ENCODE peak calls at places on chromosomes 5 and 9, in four cellular contexts. One of them, this sample, is unnamed.

GRCh38 chr9:129630967-129631672 is 5.2 kb downstream of the NTMT1 start:
- ATAC-seq in Panc1: peak
- ATAC-seq in CD8-positive, alpha-beta T cell: no peak
- ATAC-seq in stimulated activated memory B cell treated with anti-CD40 and anti-IgM and Interleukin-4, amounts not matched to agents 10 μg/mL and 1 μg/mL and 100 μg/mL, for 72 hours: no peak
- ATAC-seq in this sample: peak

GRCh38 chr9:110257097-110257955 is 1.0 kb upstream of the TXN start:
- ATAC-seq in Panc1: no peak
- ATAC-seq in CD8-positive, alpha-beta T cell: no peak
- ATAC-seq in stimulated activated memory B cell treated with anti-CD40 and anti-IgM and Interleukin-4, amounts not matched to agents 10 μg/mL and 1 μg/mL and 100 μg/mL, for 72 hours: no peak
- ATAC-seq in this sample: no peak

GRCh38 chr5:111512026-111512405 is 319 bp downstream of the STARD4 start:
- ATAC-seq in Panc1: peak
- ATAC-seq in CD8-positive, alpha-beta T cell: peak
- ATAC-seq in stimulated activated memory B cell treated with anti-CD40 and anti-IgM and Interleukin-4, amounts not matched to agents 10 μg/mL and 1 μg/mL and 100 μg/mL, for 72 hours: no peak
- ATAC-seq in this sample: no peak

GRCh38 chr9:101063192-101063591 is 34.7 kb downstream of the PLPPR1 start:
- ATAC-seq in Panc1: no peak
- ATAC-seq in CD8-positive, alpha-beta T cell: no peak
- ATAC-seq in stimulated activated memory B cell treated with anti-CD40 and anti-IgM and Interleukin-4, amounts not matched to agents 10 μg/mL and 1 μg/mL and 100 μg/mL, for 72 hours: no peak
- ATAC-seq in this sample: no peak

GRCh38 chr9:21504894-21505293 is 22.8 kb upstream of the IFNE start:
- ATAC-seq in Panc1: peak
- ATAC-seq in CD8-positive, alpha-beta T cell: peak
- ATAC-seq in stimulated activated memory B cell treated with anti-CD40 and anti-IgM and Interleukin-4, amounts not matched to agents 10 μg/mL and 1 μg/mL and 100 μg/mL, for 72 hours: no peak
- ATAC-seq in this sample: no peak

GRCh38 chr9:97478301-97478981 is 23.0 kb upstream of the TMOD1 start:
- ATAC-seq in Panc1: no peak
- ATAC-seq in CD8-positive, alpha-beta T cell: no peak
- ATAC-seq in stimulated activated memory B cell treated with anti-CD40 and anti-IgM and Interleukin-4, amounts not matched to agents 10 μg/mL and 1 μg/mL and 100 μg/mL, for 72 hours: no peak
- ATAC-seq in this sample: no peak

GRCh38 chr9:109507421-109507838 is 9.3 kb upstream of the PTPN3 start:
- ATAC-seq in Panc1: peak
- ATAC-seq in CD8-positive, alpha-beta T cell: no peak
- ATAC-seq in stimulated activated memory B cell treated with anti-CD40 and anti-IgM and Interleukin-4, amounts not matched to agents 10 μg/mL and 1 μg/mL and 100 μg/mL, for 72 hours: no peak
- ATAC-seq in this sample: peak

GRCh38 chr5:159581502-159582249 is 251.4 kb upstream of the IL12B start:
- ATAC-seq in Panc1: peak
- ATAC-seq in CD8-positive, alpha-beta T cell: no peak
- ATAC-seq in stimulated activated memory B cell treated with anti-CD40 and anti-IgM and Interleukin-4, amounts not matched to agents 10 μg/mL and 1 μg/mL and 100 μg/mL, for 72 hours: no peak
- ATAC-seq in this sample: peak

GRCh38 chr9:87643778-87644570 is 81.9 kb upstream of the CTSL start:
- ATAC-seq in Panc1: no peak
- ATAC-seq in CD8-positive, alpha-beta T cell: no peak
- ATAC-seq in stimulated activated memory B cell treated with anti-CD40 and anti-IgM and Interleukin-4, amounts not matched to agents 10 μg/mL and 1 μg/mL and 100 μg/mL, for 72 hours: no peak
- ATAC-seq in this sample: no peak

GRCh38 chr9:113851860-113852259 is 24.2 kb upstream of the ZNF618 start:
- ATAC-seq in Panc1: no peak
- ATAC-seq in CD8-positive, alpha-beta T cell: no peak
- ATAC-seq in stimulated activated memory B cell treated with anti-CD40 and anti-IgM and Interleukin-4, amounts not matched to agents 10 μg/mL and 1 μg/mL and 100 μg/mL, for 72 hours: no peak
- ATAC-seq in this sample: no peak

GRCh38 chr5:76733049-76733417 is 17.1 kb downstream of the F2R start:
- ATAC-seq in Panc1: no peak
- ATAC-seq in CD8-positive, alpha-beta T cell: peak
- ATAC-seq in stimulated activated memory B cell treated with anti-CD40 and anti-IgM and Interleukin-4, amounts not matched to agents 10 μg/mL and 1 μg/mL and 100 μg/mL, for 72 hours: peak
- ATAC-seq in this sample: peak

GRCh38 chr5:79050513-79050912 is 19.0 kb downstream of the DMGDH start:
- ATAC-seq in Panc1: no peak
- ATAC-seq in CD8-positive, alpha-beta T cell: no peak
- ATAC-seq in stimulated activated memory B cell treated with anti-CD40 and anti-IgM and Interleukin-4, amounts not matched to agents 10 μg/mL and 1 μg/mL and 100 μg/mL, for 72 hours: no peak
- ATAC-seq in this sample: no peak

GRCh38 chr5:115246361-115246991 is 16.2 kb downstream of the PGGT1B start:
- ATAC-seq in Panc1: peak
- ATAC-seq in CD8-positive, alpha-beta T cell: peak
- ATAC-seq in stimulated activated memory B cell treated with anti-CD40 and anti-IgM and Interleukin-4, amounts not matched to agents 10 μg/mL and 1 μg/mL and 100 μg/mL, for 72 hours: no peak
- ATAC-seq in this sample: peak

GRCh38 chr9:134883040-134883782 is 2.6 kb downstream of the FCN2 start:
- ATAC-seq in Panc1: no peak
- ATAC-seq in CD8-positive, alpha-beta T cell: no peak
- ATAC-seq in stimulated activated memory B cell treated with anti-CD40 and anti-IgM and Interleukin-4, amounts not matched to agents 10 μg/mL and 1 μg/mL and 100 μg/mL, for 72 hours: no peak
- ATAC-seq in this sample: no peak

GRCh38 chr9:16367605-16368424 is 502.7 kb downstream of the BNC2 start:
- ATAC-seq in Panc1: no peak
- ATAC-seq in CD8-positive, alpha-beta T cell: no peak
- ATAC-seq in stimulated activated memory B cell treated with anti-CD40 and anti-IgM and Interleukin-4, amounts not matched to agents 10 μg/mL and 1 μg/mL and 100 μg/mL, for 72 hours: no peak
- ATAC-seq in this sample: no peak

GRCh38 chr5:103340717-103341397 is 82.3 kb downstream of the MACIR start:
- ATAC-seq in Panc1: no peak
- ATAC-seq in CD8-positive, alpha-beta T cell: no peak
- ATAC-seq in stimulated activated memory B cell treated with anti-CD40 and anti-IgM and Interleukin-4, amounts not matched to agents 10 μg/mL and 1 μg/mL and 100 μg/mL, for 72 hours: no peak
- ATAC-seq in this sample: no peak

GRCh38 chr9:129944501-129945116 is 98.4 kb downstream of the FNBP1 start:
- ATAC-seq in Panc1: no peak
- ATAC-seq in CD8-positive, alpha-beta T cell: peak
- ATAC-seq in stimulated activated memory B cell treated with anti-CD40 and anti-IgM and Interleukin-4, amounts not matched to agents 10 μg/mL and 1 μg/mL and 100 μg/mL, for 72 hours: no peak
- ATAC-seq in this sample: peak

GRCh38 chr5:58765058-58765457 is 182.2 kb downstream of the RAB3C start:
- ATAC-seq in Panc1: no peak
- ATAC-seq in CD8-positive, alpha-beta T cell: no peak
- ATAC-seq in stimulated activated memory B cell treated with anti-CD40 and anti-IgM and Interleukin-4, amounts not matched to agents 10 μg/mL and 1 μg/mL and 100 μg/mL, for 72 hours: no peak
- ATAC-seq in this sample: no peak

GRCh38 chr9:131398204-131398603 is 4.3 kb downstream of the PRRC2B start:
- ATAC-seq in Panc1: no peak
- ATAC-seq in CD8-positive, alpha-beta T cell: peak
- ATAC-seq in stimulated activated memory B cell treated with anti-CD40 and anti-IgM and Interleukin-4, amounts not matched to agents 10 μg/mL and 1 μg/mL and 100 μg/mL, for 72 hours: peak
- ATAC-seq in this sample: no peak

GRCh38 chr9:109449036-109449798 is 48.9 kb downstream of the PTPN3 start:
- ATAC-seq in Panc1: no peak
- ATAC-seq in CD8-positive, alpha-beta T cell: no peak
- ATAC-seq in stimulated activated memory B cell treated with anti-CD40 and anti-IgM and Interleukin-4, amounts not matched to agents 10 μg/mL and 1 μg/mL and 100 μg/mL, for 72 hours: peak
- ATAC-seq in this sample: peak

GRCh38 chr5:95835682-95836405 is 13.3 kb upstream of the GLRX start:
- ATAC-seq in Panc1: no peak
- ATAC-seq in CD8-positive, alpha-beta T cell: peak
- ATAC-seq in stimulated activated memory B cell treated with anti-CD40 and anti-IgM and Interleukin-4, amounts not matched to agents 10 μg/mL and 1 μg/mL and 100 μg/mL, for 72 hours: no peak
- ATAC-seq in this sample: no peak

GRCh38 chr5:106376522-106376921 is 1294.2 kb downstream of the EFNA5 start:
- ATAC-seq in Panc1: no peak
- ATAC-seq in CD8-positive, alpha-beta T cell: no peak
- ATAC-seq in stimulated activated memory B cell treated with anti-CD40 and anti-IgM and Interleukin-4, amounts not matched to agents 10 μg/mL and 1 μg/mL and 100 μg/mL, for 72 hours: no peak
- ATAC-seq in this sample: no peak

GRCh38 chr5:95986937-95987520 is 25.4 kb upstream of the ELL2 start:
- ATAC-seq in Panc1: no peak
- ATAC-seq in CD8-positive, alpha-beta T cell: no peak
- ATAC-seq in stimulated activated memory B cell treated with anti-CD40 and anti-IgM and Interleukin-4, amounts not matched to agents 10 μg/mL and 1 μg/mL and 100 μg/mL, for 72 hours: no peak
- ATAC-seq in this sample: no peak

GRCh38 chr5:67807116-67807888 is 408.3 kb upstream of the PIK3R1 start:
- ATAC-seq in Panc1: no peak
- ATAC-seq in CD8-positive, alpha-beta T cell: no peak
- ATAC-seq in stimulated activated memory B cell treated with anti-CD40 and anti-IgM and Interleukin-4, amounts not matched to agents 10 μg/mL and 1 μg/mL and 100 μg/mL, for 72 hours: peak
- ATAC-seq in this sample: peak

GRCh38 chr5:76714771-76715483 is 999 bp upstream of the F2R start:
- ATAC-seq in Panc1: peak
- ATAC-seq in CD8-positive, alpha-beta T cell: peak
- ATAC-seq in stimulated activated memory B cell treated with anti-CD40 and anti-IgM and Interleukin-4, amounts not matched to agents 10 μg/mL and 1 μg/mL and 100 μg/mL, for 72 hours: no peak
- ATAC-seq in this sample: no peak

GRCh38 chr9:19087601-19088000 is 15.1 kb downstream of the HAUS6 start:
- ATAC-seq in Panc1: no peak
- ATAC-seq in CD8-positive, alpha-beta T cell: no peak
- ATAC-seq in stimulated activated memory B cell treated with anti-CD40 and anti-IgM and Interleukin-4, amounts not matched to agents 10 μg/mL and 1 μg/mL and 100 μg/mL, for 72 hours: no peak
- ATAC-seq in this sample: peak

GRCh38 chr9:18043978-18044377 is 430.0 kb upstream of the ADAMTSL1 start:
- ATAC-seq in Panc1: no peak
- ATAC-seq in CD8-positive, alpha-beta T cell: no peak
- ATAC-seq in stimulated activated memory B cell treated with anti-CD40 and anti-IgM and Interleukin-4, amounts not matched to agents 10 μg/mL and 1 μg/mL and 100 μg/mL, for 72 hours: no peak
- ATAC-seq in this sample: no peak

GRCh38 chr5:67723873-67724272 is 491.7 kb upstream of the PIK3R1 start:
- ATAC-seq in Panc1: no peak
- ATAC-seq in CD8-positive, alpha-beta T cell: no peak
- ATAC-seq in stimulated activated memory B cell treated with anti-CD40 and anti-IgM and Interleukin-4, amounts not matched to agents 10 μg/mL and 1 μg/mL and 100 μg/mL, for 72 hours: no peak
- ATAC-seq in this sample: no peak

GRCh38 chr5:10509593-10509992 is 54.3 kb upstream of the ANKRD33B start:
- ATAC-seq in Panc1: no peak
- ATAC-seq in CD8-positive, alpha-beta T cell: no peak
- ATAC-seq in stimulated activated memory B cell treated with anti-CD40 and anti-IgM and Interleukin-4, amounts not matched to agents 10 μg/mL and 1 μg/mL and 100 μg/mL, for 72 hours: no peak
- ATAC-seq in this sample: peak

GRCh38 chr9:20048437-20048836 is 259.6 kb upstream of the SLC24A2 start:
- ATAC-seq in Panc1: no peak
- ATAC-seq in CD8-positive, alpha-beta T cell: no peak
- ATAC-seq in stimulated activated memory B cell treated with anti-CD40 and anti-IgM and Interleukin-4, amounts not matched to agents 10 μg/mL and 1 μg/mL and 100 μg/mL, for 72 hours: no peak
- ATAC-seq in this sample: no peak

GRCh38 chr5:116075117-116075910 is 9.5 kb upstream of the COMMD10 start:
- ATAC-seq in Panc1: no peak
- ATAC-seq in CD8-positive, alpha-beta T cell: peak
- ATAC-seq in stimulated activated memory B cell treated with anti-CD40 and anti-IgM and Interleukin-4, amounts not matched to agents 10 μg/mL and 1 μg/mL and 100 μg/mL, for 72 hours: no peak
- ATAC-seq in this sample: no peak

GRCh38 chr5:164335837-164336236 is 830.4 kb downstream of the MAT2B start:
- ATAC-seq in Panc1: no peak
- ATAC-seq in CD8-positive, alpha-beta T cell: no peak
- ATAC-seq in stimulated activated memory B cell treated with anti-CD40 and anti-IgM and Interleukin-4, amounts not matched to agents 10 μg/mL and 1 μg/mL and 100 μg/mL, for 72 hours: no peak
- ATAC-seq in this sample: peak

GRCh38 chr5:155878991-155879575 is 447.9 kb upstream of the SGCD start:
- ATAC-seq in Panc1: no peak
- ATAC-seq in CD8-positive, alpha-beta T cell: no peak
- ATAC-seq in stimulated activated memory B cell treated with anti-CD40 and anti-IgM and Interleukin-4, amounts not matched to agents 10 μg/mL and 1 μg/mL and 100 μg/mL, for 72 hours: no peak
- ATAC-seq in this sample: no peak

GRCh38 chr9:82600536-82601271 is 462.2 kb downstream of the RASEF start:
- ATAC-seq in Panc1: no peak
- ATAC-seq in CD8-positive, alpha-beta T cell: no peak
- ATAC-seq in stimulated activated memory B cell treated with anti-CD40 and anti-IgM and Interleukin-4, amounts not matched to agents 10 μg/mL and 1 μg/mL and 100 μg/mL, for 72 hours: no peak
- ATAC-seq in this sample: no peak

GRCh38 chr5:171484460-171484899 is 65.0 kb downstream of the FGF18 start:
- ATAC-seq in Panc1: peak
- ATAC-seq in CD8-positive, alpha-beta T cell: no peak
- ATAC-seq in stimulated activated memory B cell treated with anti-CD40 and anti-IgM and Interleukin-4, amounts not matched to agents 10 μg/mL and 1 μg/mL and 100 μg/mL, for 72 hours: no peak
- ATAC-seq in this sample: no peak

GRCh38 chr9:108565651-108566378 is 290.0 kb downstream of the ACTL7B start:
- ATAC-seq in Panc1: peak
- ATAC-seq in CD8-positive, alpha-beta T cell: no peak
- ATAC-seq in stimulated activated memory B cell treated with anti-CD40 and anti-IgM and Interleukin-4, amounts not matched to agents 10 μg/mL and 1 μg/mL and 100 μg/mL, for 72 hours: no peak
- ATAC-seq in this sample: peak

GRCh38 chr9:70504814-70505213 is 90.4 kb upstream of the KLF9 start:
- ATAC-seq in Panc1: no peak
- ATAC-seq in CD8-positive, alpha-beta T cell: no peak
- ATAC-seq in stimulated activated memory B cell treated with anti-CD40 and anti-IgM and Interleukin-4, amounts not matched to agents 10 μg/mL and 1 μg/mL and 100 μg/mL, for 72 hours: no peak
- ATAC-seq in this sample: no peak

GRCh38 chr5:89120719-89121118 is 237.7 kb upstream of the MEF2C start:
- ATAC-seq in Panc1: no peak
- ATAC-seq in CD8-positive, alpha-beta T cell: no peak
- ATAC-seq in stimulated activated memory B cell treated with anti-CD40 and anti-IgM and Interleukin-4, amounts not matched to agents 10 μg/mL and 1 μg/mL and 100 μg/mL, for 72 hours: no peak
- ATAC-seq in this sample: peak

GRCh38 chr5:77129386-77129785 is 42.3 kb upstream of the ZBED3 start:
- ATAC-seq in Panc1: no peak
- ATAC-seq in CD8-positive, alpha-beta T cell: no peak
- ATAC-seq in stimulated activated memory B cell treated with anti-CD40 and anti-IgM and Interleukin-4, amounts not matched to agents 10 μg/mL and 1 μg/mL and 100 μg/mL, for 72 hours: no peak
- ATAC-seq in this sample: no peak